ENCODE peak calls at places on chromosomes 2 and 18, in five cellular contexts. T is choroid plexus epithelial cell, K is brain microvascular endothelial cell, F is PC-3, O is NB4. N is an unnamed sample.

GRCh38 chr2:219576505-219577388 is 4.6 kb downstream of the INHA start:
- DNase-seq in K (no peak), O (no peak), F (peak), T (no peak), N (no peak)

GRCh38 chr2:172735646-172736418 is at the start of gene RAPGEF4:
- DNase-seq in K (no peak), O (peak), F (no peak), T (no peak), N (no peak)

GRCh38 chr2:42214669-42215068 is 45.5 kb downstream of the EML4 start:
- DNase-seq in T (peak), F (no peak), K (no peak), O (peak), N (no peak)

GRCh38 chr2:207481924-207482323 is 47.8 kb upstream of the CREB1 start:
- DNase-seq in F (no peak), T (no peak), O (no peak), K (no peak), N (no peak)

GRCh38 chr2:73933194-73933593 is 6.5 kb downstream of the DGUOK start:
- DNase-seq in K (no peak), O (no peak), F (no peak), T (no peak), N (no peak)

GRCh38 chr2:212726403-212726802 is 187.8 kb upstream of the ERBB4 start:
- DNase-seq in T (no peak), O (no peak), K (no peak), F (no peak), N (no peak)

GRCh38 chr2:118091140-118091478 is 2.8 kb downstream of the INSIG2 start:
- DNase-seq in F (no peak), K (no peak), T (peak), O (no peak), N (no peak)

GRCh38 chr2:172323256-172323655 is 104.1 kb upstream of the ITGA6 start:
- DNase-seq in K (no peak), O (no peak), T (no peak), F (no peak), N (peak)

GRCh38 chr2:222747526-222748160 is 76.2 kb downstream of the MOGAT1 start:
- DNase-seq in T (no peak), K (no peak), F (no peak), O (no peak), N (no peak)

GRCh38 chr2:237154050-237154638 is 68.5 kb downstream of the COPS8 start:
- DNase-seq in O (peak), K (peak), F (peak), T (peak), N (peak)

GRCh38 chr18:1559563-1559962 is 654.9 kb downstream of the ADCYAP1 start:
- DNase-seq in F (peak), K (no peak), O (peak), T (no peak), N (no peak)
- TF ChIP-seq CTCF in F (no peak), K (no peak), O (no peak), T (no peak), N (no peak)

DNA sequence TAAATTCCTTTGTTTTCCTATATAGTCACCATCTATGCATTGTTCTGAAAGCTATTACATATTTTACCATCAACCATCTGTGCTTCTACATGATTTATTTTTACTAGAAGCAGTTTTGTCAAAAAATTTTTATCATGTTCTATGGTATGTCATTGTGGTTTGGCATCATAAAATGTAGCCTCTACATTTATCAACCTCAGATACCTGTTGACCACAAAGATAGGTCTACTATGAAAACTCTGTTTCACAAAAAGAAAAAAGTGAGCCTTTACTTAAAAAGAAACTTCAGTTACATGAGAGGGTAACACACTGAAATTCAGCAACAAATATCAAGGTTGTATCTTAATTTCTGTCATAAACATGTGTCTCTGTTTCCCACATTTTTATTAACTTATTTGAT is 3.7 kb downstream of the BCL2 start:
- DNase-seq in T (no peak), F (peak), K (no peak), O (no peak), N (no peak)
- TF ChIP-seq CTCF in T (no peak), F (no peak), K (no peak), O (no peak), N (no peak)

GRCh38 chr2:108492364-108492763 is 41.9 kb upstream of the LIMS1 start:
- DNase-seq in O (no peak), T (peak), F (peak), K (peak), N (peak)
- TF ChIP-seq CTCF in O (no peak), T (peak), F (no peak), K (peak), N (no peak)

GRCh38 chr2:215726070-215726469 is 287.3 kb downstream of the MREG start:
- DNase-seq in F (no peak), O (no peak), T (no peak), K (no peak), N (no peak)

GRCh38 chr2:215727507-215728503 is 285.5 kb downstream of the MREG start:
- DNase-seq in O (no peak), T (peak), K (no peak), F (peak), N (peak)

GRCh38 chr2:215731108-215731507 is 282.2 kb downstream of the MREG start:
- DNase-seq in K (no peak), F (no peak), O (no peak), T (no peak), N (no peak)

GRCh38 chr2:215729985-215730620 is 283.2 kb downstream of the MREG start:
- DNase-seq in K (no peak), O (no peak), T (no peak), F (no peak), N (peak)

GRCh38 chr2:215728504-215729065 is 284.8 kb downstream of the MREG start:
- DNase-seq in T (peak), F (peak), K (peak), O (peak), N (peak)
- TF ChIP-seq CTCF in T (peak), F (no peak), K (peak), O (no peak), N (peak)

GRCh38 chr2:85239102-85239501 is 88.7 kb downstream of the TGOLN2 start:
- DNase-seq in F (no peak), O (no peak), T (no peak), K (no peak), N (no peak)

GRCh38 chr2:85238607-85239006 is 89.2 kb downstream of the TGOLN2 start:
- DNase-seq in F (no peak), K (no peak), T (no peak), O (no peak), N (no peak)

GRCh38 chr2:85240055-85240454 is 87.7 kb downstream of the TGOLN2 start:
- DNase-seq in O (no peak), T (no peak), K (no peak), F (no peak), N (no peak)

GRCh38 chr2:85236107-85236506 is 91.7 kb downstream of the TGOLN2 start:
- DNase-seq in K (no peak), F (no peak), O (no peak), T (no peak), N (no peak)

DNA sequence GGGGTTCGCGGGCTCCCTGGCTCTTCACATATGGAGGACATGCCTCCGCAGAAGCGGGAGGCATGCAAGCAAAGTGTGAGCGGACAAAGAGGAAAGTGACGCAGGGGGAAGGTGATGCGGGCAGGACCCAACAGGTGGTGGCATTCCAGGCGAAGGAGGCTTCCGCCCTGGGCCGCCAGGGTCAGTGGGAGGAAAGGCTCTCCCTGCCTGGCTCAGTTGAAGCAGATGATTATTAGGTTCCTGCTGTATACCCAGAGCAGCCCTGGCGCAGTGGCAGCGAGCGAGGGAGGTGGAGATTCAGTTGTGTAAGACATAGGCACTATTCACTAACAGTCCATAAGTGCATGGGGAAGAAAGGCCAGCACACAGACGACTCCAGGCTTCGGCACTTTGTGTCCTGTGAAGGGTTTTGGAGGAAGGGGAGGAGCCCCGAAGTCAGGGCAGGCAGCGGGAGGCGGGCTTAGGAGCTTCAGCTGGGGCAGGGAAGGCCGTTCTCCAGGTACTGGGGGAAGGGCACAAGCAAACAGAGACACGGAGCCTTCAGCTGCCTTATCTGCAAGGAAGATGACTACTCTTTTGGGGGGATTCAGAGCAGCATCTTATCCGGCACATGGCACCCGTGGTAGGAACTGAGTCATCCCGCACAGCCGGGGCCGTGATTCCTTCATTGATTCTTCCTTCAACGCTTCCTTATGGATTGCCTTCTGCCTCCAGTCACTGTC is 89.8 kb downstream of the TGOLN2 start:
- DNase-seq in F (no peak), T (no peak), O (no peak), K (no peak), N (no peak)
- TF ChIP-seq CTCF in F (no peak), T (no peak), O (no peak), K (no peak), N (no peak)

DNA sequence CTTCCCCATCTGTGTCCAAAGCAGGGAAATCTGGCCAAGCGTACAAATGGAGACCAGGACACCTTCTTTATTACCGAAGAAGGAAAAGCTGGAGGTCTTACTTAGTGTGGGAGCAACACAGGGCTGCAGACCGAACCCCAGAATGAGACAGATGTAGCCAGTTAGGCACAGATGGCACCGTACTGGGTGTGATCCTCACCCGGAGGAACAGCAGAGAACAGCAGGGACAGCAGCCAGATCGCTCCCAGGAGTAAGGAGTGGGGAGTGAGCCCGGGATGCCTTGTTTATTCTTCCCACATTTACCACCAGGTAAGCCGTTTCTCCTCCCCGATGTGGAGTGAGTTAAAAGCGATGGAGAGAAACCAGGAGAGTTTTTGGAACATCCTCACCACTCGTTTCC is 150.7 kb upstream of the SPRED2 start:
- DNase-seq in O (no peak), F (no peak), K (no peak), T (no peak), N (no peak)
- TF ChIP-seq CTCF in O (no peak), F (no peak), K (no peak), T (no peak), N (no peak)

GRCh38 chr2:231383701-231384435 is 11.6 kb upstream of the B3GNT7 start:
- DNase-seq in F (no peak), T (no peak), K (no peak), O (peak), N (no peak)
- TF ChIP-seq CTCF in F (no peak), T (no peak), K (no peak), O (no peak), N (no peak)

GRCh38 chr2:2251255-2251654 is 79.8 kb downstream of the MYT1L start:
- DNase-seq in O (no peak), K (no peak), T (no peak), F (no peak), N (no peak)
- TF ChIP-seq CTCF in O (no peak), K (no peak), T (no peak), F (no peak), N (no peak)

DNA sequence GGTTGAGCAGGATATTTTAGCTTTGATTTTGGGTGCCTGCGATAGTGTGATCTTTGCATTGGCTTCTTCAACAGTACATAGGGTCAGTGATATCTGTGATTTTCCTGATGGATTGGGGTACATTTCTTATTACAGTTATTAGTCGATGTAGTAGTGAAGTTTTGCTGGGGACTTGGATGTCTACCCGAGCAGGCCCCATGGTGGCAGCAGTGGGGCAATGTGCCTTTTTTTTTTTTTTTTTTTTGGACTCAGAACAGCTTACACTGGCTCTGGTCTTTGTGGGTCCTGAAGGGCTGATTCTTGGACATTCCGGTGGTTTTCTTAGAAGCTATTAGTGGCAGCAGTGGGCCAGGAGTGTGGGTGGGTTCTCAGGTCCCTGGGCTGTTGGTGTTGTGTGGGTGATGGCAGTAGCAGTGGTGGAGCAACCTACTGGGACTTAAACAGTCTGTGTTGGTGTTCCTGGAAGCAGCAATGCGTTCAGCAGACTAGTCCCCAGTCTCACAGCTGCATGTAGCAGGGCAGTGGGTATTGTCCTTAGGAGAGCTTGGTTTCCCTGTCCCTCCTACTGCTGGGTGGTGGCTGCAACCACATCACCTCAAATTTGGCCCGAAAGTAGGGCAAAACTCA is 53.7 kb upstream of the SLC4A10 start:
- DNase-seq in O (no peak), K (no peak), F (peak), T (peak), N (no peak)
- TF ChIP-seq CTCF in O (no peak), K (peak), F (peak), T (peak), N (peak)